ENCODE peak calls at places on chromosomes 16 and 17, in four cellular contexts. K is left cardiac atrium; Z is left ventricle myocardium superior; X is T-helper 2 cell treated with Interferon-gamma antibody and Interleukin-4, amounts not matched to agents 5 μg/mL and 100 μg/mL, for 36 hours. I is an unnamed sample.

GRCh38 chr16:86576591-86577313 is 1.6 kb upstream of the FOXL1 start:
- DNase-seq in K (no peak), Z (peak; percentile 47), X (no peak), I (no peak)

GRCh38 chr16:11994187-11995119 is 17.9 kb downstream of the SNX29 start:
- DNase-seq in K (peak; percentile 33), Z (peak; percentile 43), X (no peak), I (peak; percentile 61)

GRCh38 chr17:64008346-64008745 is 10.2 kb downstream of the PRR29 start:
- DNase-seq in K (no peak), Z (no peak), X (no peak), I (no peak)

GRCh38 chr16:89017543-89017942 is 40.5 kb upstream of the CBFA2T3 start:
- DNase-seq in K (peak; percentile 10), Z (no peak), X (no peak), I (no peak)

GRCh38 chr17:57308543-57309186 is 52.3 kb downstream of the MSI2 start:
- DNase-seq in K (no peak), Z (no peak), X (no peak), I (no peak)

GRCh38 chr16:3520398-3520797 is 19.6 kb downstream of the CLUAP1 start:
- DNase-seq in K (no peak), Z (no peak), X (no peak), I (no peak)

GRCh38 chr17:17663160-17664072 is 17.8 kb upstream of the RAI1 start:
- DNase-seq in K (peak; percentile 75), Z (peak; percentile 59), X (peak; percentile 71), I (peak; percentile 55)

GRCh38 chr17:8904686-8905085 is 37.2 kb upstream of the PIK3R6 start:
- DNase-seq in K (no peak), Z (no peak), X (no peak), I (no peak)

GRCh38 chr17:81492202-81492601 is 20.4 kb downstream of the ACTG1 start:
- DNase-seq in K (no peak), Z (peak; percentile 9), X (no peak), I (no peak)

GRCh38 chr17:17868637-17869522 is 32.1 kb upstream of the SREBF1 start:
- DNase-seq in K (peak; percentile 63), Z (no peak), X (no peak), I (no peak)

GRCh38 chr16:1197237-1197866 is 27.7 kb downstream of the TPSG1 start:
- DNase-seq in K (no peak), Z (no peak), X (no peak), I (no peak)

GRCh38 chr17:37160940-37161339 is 212.2 kb downstream of the AATF start:
- DNase-seq in K (no peak), Z (no peak), X (no peak), I (no peak)

GRCh38 chr17:77887464-77888241 is 70.8 kb upstream of the TNRC6C start:
- DNase-seq in K (peak; percentile 95), Z (peak; percentile 90), X (peak; percentile 49), I (peak; percentile 91)

I was measured in lower lobe of right lung.